ENCODE peak calls at places on chromosomes 13 and 19, in six cellular contexts. V, F, N, G, J and K are unnamed samples.

GRCh38 chr19:10797078-10797477 is 38.9 kb downstream of the TMED1 start:
- DNase-seq in V (no peak), G (no peak), N (no peak), F (no peak), J (no peak), K (no peak)

GRCh38 chr19:20247016-20247683 is 80.1 kb downstream of the ZNF486 start:
- DNase-seq in J (peak; percentile 1), N (no peak), F (peak; percentile 62), G (peak; percentile 69), V (peak; percentile 66), K (no peak)

GRCh38 chr13:81986308-81986707 is 1645.4 kb upstream of the SPRY2 start:
- DNase-seq in N (no peak), F (no peak), G (no peak), J (no peak), V (no peak), K (no peak)

GRCh38 chr13:101785858-101786257 is 333.4 kb downstream of the ITGBL1 start:
- DNase-seq in G (peak; percentile 11), V (no peak), N (no peak), F (peak; percentile 22), J (no peak), K (no peak)

GRCh38 chr19:46875234-46875633 is 14.4 kb downstream of the ARHGAP35 start:
- DNase-seq in V (no peak), N (no peak), F (no peak), G (no peak), J (no peak), K (no peak)

GRCh38 chr13:46388846-46389245 is 1.8 kb upstream of the RUBCNL start:
- DNase-seq in F (no peak), J (no peak), V (no peak), G (no peak), N (no peak), K (no peak)

GRCh38 chr19:7004313-7004931 is 16.8 kb downstream of the MBD3L2B start:
- DNase-seq in V (no peak), J (peak; percentile 42), G (no peak), N (no peak), F (no peak), K (no peak)

GRCh38 chr13:98503175-98504028 is 73.5 kb downstream of the STK24 start:
- DNase-seq in J (no peak), V (peak; percentile 33), N (no peak), G (no peak), F (no peak), K (no peak)

GRCh38 chr19:11737964-11738745 is 591 bp downstream of the ZNF823 start:
- DNase-seq in N (no peak), J (peak; percentile 21), F (peak; percentile 71), G (no peak), V (peak; percentile 86), K (peak; percentile 51)

GRCh38 chr19:11745871-11746270 is 7.1 kb upstream of the ZNF823 start:
- DNase-seq in G (no peak), J (no peak), V (no peak), F (no peak), N (no peak), K (no peak)

GRCh38 chr19:29393915-29394460 is 131.8 kb upstream of the VSTM2B start:
- DNase-seq in V (no peak), J (no peak), F (no peak), G (no peak), N (no peak), K (no peak)

GRCh38 chr13:44237276-44237767 is 136.3 kb upstream of the SERP2 start:
- DNase-seq in G (peak; percentile 74), N (peak; percentile 64), F (peak; percentile 24), J (peak; percentile 96), V (no peak), K (peak; percentile 43)

GRCh38 chr19:31505596-31505910 is 156.3 kb upstream of the TSHZ3 start:
- DNase-seq in J (no peak), F (no peak), V (no peak), G (no peak), N (no peak), K (no peak)

GRCh38 chr13:111632906-111633305 is 312.5 kb downstream of the TEX29 start:
- DNase-seq in J (no peak), F (no peak), V (no peak), N (no peak), G (no peak), K (no peak)

GRCh38 chr13:110263906-110264305 is 43.1 kb downstream of the COL4A1 start:
- DNase-seq in J (no peak), G (no peak), F (no peak), V (no peak), N (no peak), K (no peak)

GRCh38 chr13:114035583-114036501 is 62.0 kb upstream of the C13orf46 start:
- DNase-seq in G (peak; percentile 80), N (no peak), J (peak; percentile 28), V (no peak), F (no peak), K (no peak)

GRCh38 chr13:22757530-22758120 is 423.2 kb upstream of the SGCG start:
- DNase-seq in J (peak; percentile 7), F (peak; percentile 12), G (no peak), N (no peak), V (no peak), K (no peak)

GRCh38 chr19:3186891-3187661 is 1.3 kb downstream of the NCLN start:
- DNase-seq in G (no peak), J (no peak), F (no peak), V (no peak), N (no peak), K (peak; percentile 13)

GRCh38 chr19:10214784-10215183 is 16.3 kb downstream of the S1PR2 start:
- DNase-seq in G (no peak), N (no peak), V (no peak), J (peak; percentile 61), F (no peak), K (no peak)

GRCh38 chr19:19040417-19040816 is 7.0 kb downstream of the ARMC6 start:
- DNase-seq in F (no peak), V (peak; percentile 76), G (no peak), J (peak; percentile 98), N (peak; percentile 80), K (no peak)

DNA sequence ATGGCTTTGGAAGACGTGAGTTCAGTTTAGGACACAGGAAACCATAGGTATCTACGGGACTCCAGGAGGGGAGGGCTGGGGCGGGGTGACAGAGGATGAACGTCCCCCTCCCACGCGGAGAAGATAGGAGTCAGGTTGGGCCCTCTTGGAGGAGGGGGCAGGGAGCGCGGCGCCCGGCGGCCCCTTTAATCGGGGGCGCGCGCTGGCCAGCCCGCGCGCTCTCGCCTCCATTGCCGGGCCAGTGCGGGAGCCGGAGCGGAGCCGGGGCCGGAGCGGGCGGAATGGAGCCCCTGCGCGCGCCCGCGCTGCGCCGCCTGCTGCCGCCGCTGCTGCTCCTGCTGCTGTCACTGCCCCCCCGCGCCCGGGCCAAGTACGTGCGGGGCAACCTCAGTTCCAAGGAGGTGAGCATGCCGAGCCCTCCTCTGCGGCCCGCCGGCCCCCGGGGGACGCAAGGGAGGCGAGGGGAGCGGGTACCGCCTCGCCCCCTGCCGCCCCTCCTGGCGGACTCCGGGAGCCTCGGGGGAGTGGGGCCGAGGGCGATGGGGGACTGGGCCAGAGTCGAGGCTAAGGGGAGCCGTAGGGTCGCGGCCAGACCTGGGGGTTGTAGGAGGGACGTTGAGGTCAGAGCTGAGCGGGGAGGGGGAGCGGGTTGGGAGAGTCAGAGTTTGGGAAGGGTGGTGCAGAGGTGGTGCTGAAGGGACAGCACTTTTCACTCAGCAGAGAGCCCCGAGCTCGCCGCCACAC is at the start of gene TMEM145:
- DNase-seq in N (no peak), F (peak; percentile 97), G (peak; percentile 46), V (no peak), J (peak; percentile 45), K (peak; percentile 69)
- H3K4me3 ChIP-seq in N (peak within 1 kb of the TSS; percentile 52), F (peak within 1 kb of the TSS; percentile 55), G (peak within 1 kb of the TSS; percentile 75), V (peak within 1 kb of the TSS; percentile 36), J (peak within 1 kb of the TSS; percentile 56), K (peak within 1 kb of the TSS; percentile 47)

GRCh38 chr19:51798127-51798526 is 3.2 kb downstream of the FPR3 start:
- DNase-seq in V (no peak), N (no peak), J (no peak), F (no peak), G (no peak), K (no peak)
- TF ChIP-seq CTCF in V (no peak), N (no peak), J (no peak), F (no peak), G (no peak), K (no peak)

DNA sequence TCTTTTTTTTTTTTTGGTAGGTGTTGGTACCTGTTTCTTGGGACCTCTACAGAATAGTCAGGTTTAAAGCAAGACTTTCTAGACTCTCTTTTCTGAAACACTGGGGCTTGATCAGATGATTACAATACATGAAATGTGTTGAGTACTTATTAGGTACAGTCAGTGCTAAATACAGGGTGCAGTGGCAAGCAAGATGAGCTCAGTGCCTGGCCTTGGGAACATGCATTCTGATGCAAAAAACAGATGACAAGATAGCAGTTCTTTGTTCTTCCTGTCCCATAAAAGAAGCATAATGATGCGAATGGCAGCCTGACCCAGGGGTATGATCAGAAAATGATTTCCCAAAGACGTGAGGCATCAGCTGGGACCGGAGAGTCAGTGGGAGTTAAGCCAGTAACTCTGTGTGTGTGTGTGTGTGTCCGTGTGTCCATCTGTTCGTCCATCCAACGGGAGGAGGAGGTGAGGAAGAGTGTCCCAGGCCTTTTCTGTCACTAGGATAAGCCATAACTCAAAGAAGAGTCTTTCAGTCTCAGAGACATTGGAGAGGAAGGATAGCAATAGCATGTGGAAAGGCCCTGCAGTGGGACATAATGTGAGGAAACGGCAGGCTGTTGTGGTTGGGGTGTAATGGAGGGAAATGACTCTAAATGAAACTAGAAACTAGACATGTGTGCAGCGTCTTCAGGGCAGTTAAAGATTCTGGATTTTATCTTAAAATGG is 32.2 kb downstream of the SLAIN1 start:
- DNase-seq in G (no peak), V (no peak), N (no peak), F (no peak), J (no peak), K (peak; percentile 63)
- H3K4me3 ChIP-seq in G (peak overlapping the region; percentile 44), V (no peak overlapping the region), N (no peak overlapping the region), F (no peak overlapping the region), J (no peak overlapping the region), K (peak overlapping the region; percentile 10)

GRCh38 chr19:40403262-40403984 is 9.8 kb downstream of the PRX start:
- DNase-seq in G (no peak), F (peak; percentile 98), N (peak; percentile 82), V (peak; percentile 96), J (peak; percentile 82), K (peak; percentile 91)
- TF ChIP-seq CTCF in G (no peak), F (no peak), N (no peak), V (no peak), J (no peak), K (no peak)

GRCh38 chr13:30446122-30446500 is 19.6 kb downstream of the HMGB1 start:
- DNase-seq in F (no peak), N (no peak), V (no peak), G (no peak), J (no peak), K (no peak)
- H3K4me3 ChIP-seq in F (no peak overlapping the region), N (peak overlapping the region; percentile 36), V (peak overlapping the region; percentile 48), G (peak overlapping the region; percentile 60), J (peak overlapping the region; percentile 42), K (peak overlapping the region; percentile 56)

GRCh38 chr13:26255717-26256277 is 1.9 kb downstream of the CDK8 start:
- DNase-seq in G (no peak), J (peak; percentile 32), F (peak; percentile 39), V (no peak), N (no peak), K (peak; percentile 6)
- TF ChIP-seq CTCF in G (no peak), J (peak; percentile 54), F (peak; percentile 63), V (peak; percentile 36), N (peak; percentile 49), K (peak; percentile 32)

GRCh38 chr19:50377517-50377916 is 1.3 kb downstream of the NR1H2 start:
- DNase-seq in F (no peak), V (no peak), G (no peak), N (no peak), J (no peak), K (no peak)
- H3K4me3 ChIP-seq in F (no peak overlapping the region), V (no peak overlapping the region), G (no peak overlapping the region), N (no peak overlapping the region), J (no peak overlapping the region), K (no peak overlapping the region)